ENCODE peak calls at places on chromosomes 16 and 17, in five cellular contexts. One of them, this sample, is unnamed.

GRCh38 chr17:29582767-29583166 is 6.7 kb downstream of the GIT1 start:
- DNase-seq in H9: no peak
- DNase-seq in fibroblast of lung: no peak
- DNase-seq in left ventricle myocardium superior: no peak
- DNase-seq in RKO: no peak
- DNase-seq in this sample: no peak

GRCh38 chr17:81888105-81888987 is 3.0 kb downstream of the ALYREF start:
- DNase-seq in H9: peak
- DNase-seq in fibroblast of lung: no peak
- DNase-seq in left ventricle myocardium superior: no peak
- DNase-seq in RKO: no peak
- DNase-seq in this sample: no peak

GRCh38 chr17:57295526-57296023 is 39.3 kb downstream of the MSI2 start:
- DNase-seq in H9: no peak
- DNase-seq in fibroblast of lung: peak
- DNase-seq in left ventricle myocardium superior: no peak
- DNase-seq in RKO: no peak
- DNase-seq in this sample: no peak

GRCh38 chr16:89315791-89316581 is 98.5 kb downstream of the ZNF778 start:
- DNase-seq in H9: no peak
- DNase-seq in fibroblast of lung: peak
- DNase-seq in left ventricle myocardium superior: peak
- DNase-seq in RKO: peak
- DNase-seq in this sample: no peak

GRCh38 chr16:85863384-85863774 is 35.6 kb upstream of the IRF8 start:
- DNase-seq in H9: no peak
- DNase-seq in fibroblast of lung: peak
- DNase-seq in left ventricle myocardium superior: no peak
- DNase-seq in RKO: no peak
- DNase-seq in this sample: no peak

GRCh38 chr17:29292992-29293889 is 707 bp downstream of the NUFIP2 start:
- DNase-seq in H9: peak
- DNase-seq in fibroblast of lung: peak
- DNase-seq in left ventricle myocardium superior: peak
- DNase-seq in RKO: peak
- DNase-seq in this sample: peak

GRCh38 chr16:8859913-8860881 is 8.6 kb downstream of the CARHSP1 start:
- DNase-seq in H9: no peak
- DNase-seq in fibroblast of lung: peak
- DNase-seq in left ventricle myocardium superior: peak
- DNase-seq in RKO: no peak
- DNase-seq in this sample: no peak

GRCh38 chr16:48155926-48156789 is at the start of gene ABCC12:
- DNase-seq in H9: no peak
- DNase-seq in fibroblast of lung: no peak
- DNase-seq in left ventricle myocardium superior: no peak
- DNase-seq in RKO: no peak
- DNase-seq in this sample: no peak

GRCh38 chr17:81991684-81992513 is 14.5 kb downstream of the ASPSCR1 start:
- DNase-seq in H9: peak
- DNase-seq in fibroblast of lung: peak
- DNase-seq in left ventricle myocardium superior: peak
- DNase-seq in RKO: no peak
- DNase-seq in this sample: peak

This sample was measured in ecto neural progenitor cell.